ENCODE peak calls at places on chromosomes 3 and 15, in five cellular contexts. J, W, A, G and D are unnamed samples.

GRCh38 chr15:66877558-66878285 is 175.7 kb downstream of the SMAD6 start:
- DNase-seq in J (peak; percentile 70), G (no peak), W (no peak), A (no peak), D (no peak)

GRCh38 chr15:96361309-96362000 is 31.0 kb downstream of the NR2F2 start:
- DNase-seq in A (no peak), W (no peak), J (no peak), G (no peak), D (no peak)

GRCh38 chr3:198088421-198088955 is 128.5 kb downstream of the LMLN start:
- DNase-seq in G (no peak), W (no peak), J (no peak), A (no peak), D (no peak)

GRCh38 chr3:170488802-170489201 is 70.1 kb downstream of the CLDN11 start:
- DNase-seq in W (no peak), G (no peak), A (no peak), J (no peak), D (no peak)

GRCh38 chr3:18188491-18188890 is 236.6 kb downstream of the SATB1 start:
- DNase-seq in A (no peak), G (no peak), J (no peak), W (no peak), D (no peak)

GRCh38 chr3:13011369-13012227 is 61.6 kb downstream of the IQSEC1 start:
- DNase-seq in A (peak; percentile 72), J (peak; percentile 58), G (peak; percentile 82), W (peak; percentile 82), D (peak; percentile 92)

GRCh38 chr3:1348547-1348946 is 255.7 kb downstream of the CNTN6 start:
- DNase-seq in W (no peak), G (no peak), J (no peak), A (no peak), D (no peak)

GRCh38 chr3:25448750-25449684 is 21.0 kb downstream of the RARB start:
- DNase-seq in A (no peak), J (peak; percentile 94), W (no peak), G (peak; percentile 80), D (no peak)

GRCh38 chr3:39146083-39146501 is 7.3 kb downstream of the CSRNP1 start:
- DNase-seq in G (peak; percentile 79), J (peak; percentile 59), W (no peak), A (peak; percentile 42), D (no peak)

GRCh38 chr3:139421459-139421858 is 32.0 kb upstream of the COPB2 start:
- DNase-seq in G (no peak), J (no peak), A (no peak), W (no peak), D (no peak)

GRCh38 chr3:98329392-98330124 is 24.1 kb upstream of the OR5K4 start:
- DNase-seq in G (peak; percentile 15), W (peak; percentile 22), A (peak; percentile 26), J (peak; percentile 29), D (peak; percentile 21)

GRCh38 chr3:4849739-4850138 is 129.5 kb upstream of the BHLHE40 start:
- DNase-seq in G (no peak), A (no peak), J (no peak), W (no peak), D (no peak)

GRCh38 chr15:72460393-72460792 is 13.7 kb upstream of the ARIH1 start:
- DNase-seq in G (no peak), A (no peak), J (no peak), W (no peak), D (no peak)

GRCh38 chr15:43905755-43906154 is 79.0 kb downstream of the WDR76 start:
- DNase-seq in G (no peak), J (no peak), A (no peak), W (no peak), D (no peak)

DNA sequence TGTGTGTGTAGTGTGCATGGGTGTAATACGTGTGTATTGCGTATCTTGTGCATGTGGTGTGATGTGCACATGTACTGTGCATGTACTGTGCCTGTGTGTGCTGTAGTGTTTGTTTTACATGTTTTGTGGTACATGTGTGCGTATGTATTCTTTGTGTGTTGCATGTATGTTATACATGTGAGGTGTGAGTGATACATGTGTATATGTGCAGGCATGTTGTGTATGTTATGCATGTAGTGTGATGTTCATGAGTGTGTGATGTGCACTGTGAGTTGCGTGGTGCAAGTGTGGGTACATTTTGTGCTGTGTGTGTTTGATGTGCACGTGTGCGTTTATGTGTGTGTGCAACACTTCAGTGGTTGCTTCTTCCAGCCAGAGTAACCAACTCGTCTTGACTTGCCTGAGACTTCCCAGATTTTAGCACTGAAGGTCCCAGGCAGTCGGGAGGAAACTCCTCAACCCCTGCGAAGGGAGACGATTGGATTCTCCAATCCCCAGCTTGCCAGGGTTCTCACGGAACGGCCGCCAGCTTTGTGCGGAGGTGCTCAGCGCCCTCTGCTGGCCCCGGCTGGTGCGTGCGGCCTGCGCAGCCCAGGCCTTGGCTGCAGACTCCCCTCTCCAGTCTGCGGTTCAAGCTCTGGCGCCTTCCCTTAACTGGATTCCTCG is 3.6 kb downstream of the GALNT15 start:
- DNase-seq in J (peak; percentile 84), W (peak; percentile 59), A (peak; percentile 71), G (peak; percentile 79), D (no peak)
- H3K4me3 ChIP-seq in J (peak overlapping the region; percentile 56), W (no peak overlapping the region), A (no peak overlapping the region), G (no peak overlapping the region), D (no peak overlapping the region)

GRCh38 chr15:82554351-82554750 is 14.1 kb upstream of the RPS17 start:
- DNase-seq in W (no peak), G (no peak), A (no peak), J (no peak), D (no peak)
- TF ChIP-seq CTCF in W (no peak), G (no peak), A (no peak), J (no peak), D (no peak)

DNA sequence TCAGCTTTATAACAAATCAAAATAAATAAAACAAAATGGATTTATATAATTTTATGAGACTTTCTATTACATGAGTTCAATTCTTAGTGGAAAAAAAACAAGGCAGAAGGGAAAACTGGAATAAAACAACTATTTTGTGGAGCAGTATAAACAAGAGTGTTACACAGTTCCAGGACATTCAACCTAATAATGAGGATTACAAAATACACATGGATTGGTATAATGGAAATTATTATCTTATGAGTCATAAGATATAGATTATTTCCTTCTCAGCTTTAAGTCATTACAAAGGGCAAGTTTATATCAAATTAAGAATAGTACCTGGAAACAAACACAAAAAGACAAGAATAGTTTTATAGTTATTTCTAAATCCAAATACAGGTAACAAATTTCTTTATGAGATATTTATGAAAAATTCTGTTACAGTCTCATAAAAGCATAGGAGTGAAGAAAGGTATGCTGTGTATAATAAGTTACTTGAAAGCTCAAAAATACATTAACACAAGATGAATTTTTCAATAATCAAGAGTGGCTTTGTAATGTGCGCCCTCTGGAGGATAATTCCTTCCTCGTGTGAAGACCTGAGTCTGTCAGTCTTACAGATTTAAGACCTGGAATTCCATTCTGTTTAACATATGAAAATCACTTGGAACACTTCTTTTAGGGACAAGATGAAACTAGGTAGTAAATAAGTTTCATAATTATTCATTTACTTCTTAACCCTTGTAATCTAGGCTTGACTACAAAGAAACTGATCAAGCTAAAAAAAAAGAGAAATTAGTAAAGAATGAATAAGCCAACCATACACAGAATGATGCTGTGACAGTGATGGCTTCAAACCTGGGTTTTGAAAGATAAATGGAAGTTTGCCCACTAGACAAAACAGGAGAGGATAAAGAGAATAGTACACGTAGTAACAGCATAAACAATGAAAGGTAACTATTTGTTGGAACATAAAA is 9.5 kb downstream of the COPS2 start:
- DNase-seq in A (no peak), J (no peak), W (peak; percentile 22), G (no peak), D (no peak)
- H3K4me3 ChIP-seq in A (no peak overlapping the region), J (no peak overlapping the region), W (no peak overlapping the region), G (no peak overlapping the region), D (no peak overlapping the region)

GRCh38 chr3:42755681-42756578 is 17.1 kb downstream of the CCDC13 start:
- DNase-seq in G (peak; percentile 51), J (no peak), A (no peak), W (no peak), D (no peak)
- TF ChIP-seq CTCF in G (peak; percentile 23), J (peak; percentile 36), A (peak; percentile 67), W (no peak), D (peak; percentile 60)

GRCh38 chr15:25693321-25694237 is 169.5 kb downstream of the ATP10A start:
- DNase-seq in G (no peak), W (peak; percentile 26), A (no peak), J (peak; percentile 43), D (no peak)
- H3K4me3 ChIP-seq in G (no peak overlapping the region), W (no peak overlapping the region), A (no peak overlapping the region), J (no peak overlapping the region), D (no peak overlapping the region)